ENCODE peak calls at places on chromosome 6, in nine cellular contexts. One of them, this sample, is unnamed.
A peak's percentile ranks its signal among the peaks of the same experiment; 100 is the strongest.

GRCh38 chr6:24223131-24223715 is 97.2 kb downstream of the NRSN1 start:
- DNase-seq in CD8-positive, alpha-beta memory T cell: no peak
- DNase-seq in occipital lobe: no peak
- DNase-seq in Right ventricle myocardium superior: no peak
- DNase-seq in PC-9: no peak
- DNase-seq in activated gamma-delta T cell treated with Interleukin-2 at 50 U/mL for 16 hours: no peak
- DNase-seq in NCI-H1105: no peak
- DNase-seq in CD4-positive, CD25-positive, alpha-beta regulatory T cell: no peak
- DNase-seq in GM12878: no peak
- DNase-seq in this sample: no peak

GRCh38 chr6:32968093-32968769 is at the start of gene BRD2:
- DNase-seq in CD8-positive, alpha-beta memory T cell: peak; percentile 96
- DNase-seq in occipital lobe: peak; percentile 94
- DNase-seq in Right ventricle myocardium superior: peak; percentile 97
- DNase-seq in PC-9: peak; percentile 96
- DNase-seq in activated gamma-delta T cell treated with Interleukin-2 at 50 U/mL for 16 hours: peak; percentile 95
- DNase-seq in NCI-H1105: peak; percentile 96
- DNase-seq in CD4-positive, CD25-positive, alpha-beta regulatory T cell: peak; percentile 99
- DNase-seq in GM12878: peak; percentile 93
- DNase-seq in this sample: peak; percentile 95

GRCh38 chr6:111533087-111533784 is 50.2 kb upstream of the REV3L start:
- DNase-seq in CD8-positive, alpha-beta memory T cell: no peak
- DNase-seq in occipital lobe: no peak
- DNase-seq in Right ventricle myocardium superior: no peak
- DNase-seq in PC-9: no peak
- DNase-seq in activated gamma-delta T cell treated with Interleukin-2 at 50 U/mL for 16 hours: no peak
- DNase-seq in NCI-H1105: no peak
- DNase-seq in CD4-positive, CD25-positive, alpha-beta regulatory T cell: peak; percentile 9
- DNase-seq in GM12878: no peak
- DNase-seq in this sample: no peak

GRCh38 chr6:124132256-124132655 is 328.6 kb downstream of the NKAIN2 start:
- DNase-seq in CD8-positive, alpha-beta memory T cell: no peak
- DNase-seq in occipital lobe: no peak
- DNase-seq in Right ventricle myocardium superior: no peak
- DNase-seq in PC-9: peak; percentile 11
- DNase-seq in activated gamma-delta T cell treated with Interleukin-2 at 50 U/mL for 16 hours: no peak
- DNase-seq in NCI-H1105: peak; percentile 46
- DNase-seq in CD4-positive, CD25-positive, alpha-beta regulatory T cell: no peak
- DNase-seq in GM12878: no peak
- DNase-seq in this sample: peak; percentile 23

GRCh38 chr6:85775883-85776282 is 133.2 kb upstream of the SYNCRIP start:
- DNase-seq in CD8-positive, alpha-beta memory T cell: no peak
- DNase-seq in occipital lobe: no peak
- DNase-seq in Right ventricle myocardium superior: no peak
- DNase-seq in PC-9: no peak
- DNase-seq in activated gamma-delta T cell treated with Interleukin-2 at 50 U/mL for 16 hours: no peak
- DNase-seq in NCI-H1105: no peak
- DNase-seq in CD4-positive, CD25-positive, alpha-beta regulatory T cell: no peak
- DNase-seq in GM12878: no peak
- DNase-seq in this sample: no peak

GRCh38 chr6:12614468-12614867 is 102.1 kb upstream of the PHACTR1 start:
- DNase-seq in CD8-positive, alpha-beta memory T cell: no peak
- DNase-seq in occipital lobe: no peak
- DNase-seq in Right ventricle myocardium superior: no peak
- DNase-seq in PC-9: no peak
- DNase-seq in activated gamma-delta T cell treated with Interleukin-2 at 50 U/mL for 16 hours: no peak
- DNase-seq in NCI-H1105: no peak
- DNase-seq in CD4-positive, CD25-positive, alpha-beta regulatory T cell: no peak
- DNase-seq in GM12878: no peak
- DNase-seq in this sample: no peak

GRCh38 chr6:131755597-131755996 is 44.8 kb upstream of the CTAGE9 start:
- DNase-seq in CD8-positive, alpha-beta memory T cell: no peak
- DNase-seq in occipital lobe: no peak
- DNase-seq in Right ventricle myocardium superior: no peak
- DNase-seq in PC-9: no peak
- DNase-seq in activated gamma-delta T cell treated with Interleukin-2 at 50 U/mL for 16 hours: no peak
- DNase-seq in NCI-H1105: no peak
- DNase-seq in CD4-positive, CD25-positive, alpha-beta regulatory T cell: no peak
- DNase-seq in GM12878: no peak
- DNase-seq in this sample: no peak

GRCh38 chr6:56581561-56581960 is 61.1 kb downstream of the DST start:
- DNase-seq in CD8-positive, alpha-beta memory T cell: no peak
- DNase-seq in occipital lobe: no peak
- DNase-seq in Right ventricle myocardium superior: no peak
- DNase-seq in PC-9: no peak
- DNase-seq in activated gamma-delta T cell treated with Interleukin-2 at 50 U/mL for 16 hours: no peak
- DNase-seq in NCI-H1105: no peak
- DNase-seq in CD4-positive, CD25-positive, alpha-beta regulatory T cell: no peak
- DNase-seq in GM12878: no peak
- DNase-seq in this sample: no peak

GRCh38 chr6:43821101-43821886 is 51.3 kb downstream of the VEGFA start:
- DNase-seq in CD8-positive, alpha-beta memory T cell: no peak
- DNase-seq in occipital lobe: no peak
- DNase-seq in Right ventricle myocardium superior: no peak
- DNase-seq in PC-9: no peak
- DNase-seq in activated gamma-delta T cell treated with Interleukin-2 at 50 U/mL for 16 hours: no peak
- DNase-seq in NCI-H1105: no peak
- DNase-seq in CD4-positive, CD25-positive, alpha-beta regulatory T cell: no peak
- DNase-seq in GM12878: no peak
- DNase-seq in this sample: no peak

GRCh38 chr6:127182501-127182900 is 64.0 kb downstream of the RSPO3 start:
- DNase-seq in CD8-positive, alpha-beta memory T cell: no peak
- DNase-seq in occipital lobe: no peak
- DNase-seq in Right ventricle myocardium superior: no peak
- DNase-seq in PC-9: no peak
- DNase-seq in activated gamma-delta T cell treated with Interleukin-2 at 50 U/mL for 16 hours: no peak
- DNase-seq in NCI-H1105: no peak
- DNase-seq in CD4-positive, CD25-positive, alpha-beta regulatory T cell: no peak
- DNase-seq in GM12878: no peak
- DNase-seq in this sample: no peak

GRCh38 chr6:64477311-64477850 is 841.8 kb downstream of the PHF3 start:
- DNase-seq in CD8-positive, alpha-beta memory T cell: no peak
- DNase-seq in occipital lobe: no peak
- DNase-seq in Right ventricle myocardium superior: no peak
- DNase-seq in PC-9: no peak
- DNase-seq in activated gamma-delta T cell treated with Interleukin-2 at 50 U/mL for 16 hours: no peak
- DNase-seq in NCI-H1105: no peak
- DNase-seq in CD4-positive, CD25-positive, alpha-beta regulatory T cell: no peak
- DNase-seq in GM12878: no peak
- DNase-seq in this sample: no peak

GRCh38 chr6:49142422-49143151 is 320.5 kb downstream of the MMUT start:
- DNase-seq in CD8-positive, alpha-beta memory T cell: no peak
- DNase-seq in occipital lobe: no peak
- DNase-seq in Right ventricle myocardium superior: no peak
- DNase-seq in PC-9: no peak
- DNase-seq in activated gamma-delta T cell treated with Interleukin-2 at 50 U/mL for 16 hours: no peak
- DNase-seq in NCI-H1105: no peak
- DNase-seq in CD4-positive, CD25-positive, alpha-beta regulatory T cell: no peak
- DNase-seq in GM12878: no peak
- DNase-seq in this sample: no peak

GRCh38 chr6:158040051-158040803 is 58.6 kb downstream of the SYNJ2 start:
- DNase-seq in CD8-positive, alpha-beta memory T cell: no peak
- DNase-seq in occipital lobe: no peak
- DNase-seq in Right ventricle myocardium superior: peak; percentile 10
- DNase-seq in PC-9: peak; percentile 60
- DNase-seq in activated gamma-delta T cell treated with Interleukin-2 at 50 U/mL for 16 hours: no peak
- DNase-seq in NCI-H1105: no peak
- DNase-seq in CD4-positive, CD25-positive, alpha-beta regulatory T cell: no peak
- DNase-seq in GM12878: peak; percentile 58
- DNase-seq in this sample: no peak

GRCh38 chr6:1854296-1854695 is 244.6 kb downstream of the FOXC1 start:
- DNase-seq in CD8-positive, alpha-beta memory T cell: no peak
- DNase-seq in occipital lobe: no peak
- DNase-seq in Right ventricle myocardium superior: no peak
- DNase-seq in PC-9: no peak
- DNase-seq in activated gamma-delta T cell treated with Interleukin-2 at 50 U/mL for 16 hours: no peak
- DNase-seq in NCI-H1105: no peak
- DNase-seq in CD4-positive, CD25-positive, alpha-beta regulatory T cell: no peak
- DNase-seq in GM12878: no peak
- DNase-seq in this sample: no peak

GRCh38 chr6:159595173-159595572 is 97.9 kb downstream of the SOD2 start:
- DNase-seq in CD8-positive, alpha-beta memory T cell: no peak
- DNase-seq in occipital lobe: peak; percentile 29
- DNase-seq in Right ventricle myocardium superior: no peak
- DNase-seq in PC-9: no peak
- DNase-seq in activated gamma-delta T cell treated with Interleukin-2 at 50 U/mL for 16 hours: no peak
- DNase-seq in NCI-H1105: no peak
- DNase-seq in CD4-positive, CD25-positive, alpha-beta regulatory T cell: no peak
- DNase-seq in GM12878: no peak
- DNase-seq in this sample: peak; percentile 10

GRCh38 chr6:90584636-90585255 is 2.1 kb downstream of the MAP3K7 start:
- DNase-seq in CD8-positive, alpha-beta memory T cell: no peak
- DNase-seq in occipital lobe: no peak
- DNase-seq in Right ventricle myocardium superior: no peak
- DNase-seq in PC-9: no peak
- DNase-seq in activated gamma-delta T cell treated with Interleukin-2 at 50 U/mL for 16 hours: no peak
- DNase-seq in NCI-H1105: no peak
- DNase-seq in CD4-positive, CD25-positive, alpha-beta regulatory T cell: no peak
- DNase-seq in GM12878: no peak
- DNase-seq in this sample: no peak

GRCh38 chr6:149887343-149887742 is 10.6 kb downstream of the RAET1E start:
- DNase-seq in CD8-positive, alpha-beta memory T cell: no peak
- DNase-seq in occipital lobe: no peak
- DNase-seq in Right ventricle myocardium superior: no peak
- DNase-seq in PC-9: no peak
- DNase-seq in activated gamma-delta T cell treated with Interleukin-2 at 50 U/mL for 16 hours: no peak
- DNase-seq in NCI-H1105: no peak
- DNase-seq in CD4-positive, CD25-positive, alpha-beta regulatory T cell: no peak
- DNase-seq in GM12878: no peak
- DNase-seq in this sample: no peak

GRCh38 chr6:16591681-16592549 is 169.3 kb downstream of the ATXN1 start:
- DNase-seq in CD8-positive, alpha-beta memory T cell: no peak
- DNase-seq in occipital lobe: no peak
- DNase-seq in Right ventricle myocardium superior: no peak
- DNase-seq in PC-9: no peak
- DNase-seq in activated gamma-delta T cell treated with Interleukin-2 at 50 U/mL for 16 hours: no peak
- DNase-seq in NCI-H1105: no peak
- DNase-seq in CD4-positive, CD25-positive, alpha-beta regulatory T cell: no peak
- DNase-seq in GM12878: peak; percentile 85
- DNase-seq in this sample: no peak

GRCh38 chr6:10554826-10555225 is 33.7 kb downstream of the GCNT2 start:
- DNase-seq in CD8-positive, alpha-beta memory T cell: no peak
- DNase-seq in occipital lobe: no peak
- DNase-seq in Right ventricle myocardium superior: no peak
- DNase-seq in PC-9: no peak
- DNase-seq in activated gamma-delta T cell treated with Interleukin-2 at 50 U/mL for 16 hours: no peak
- DNase-seq in NCI-H1105: no peak
- DNase-seq in CD4-positive, CD25-positive, alpha-beta regulatory T cell: no peak
- DNase-seq in GM12878: no peak
- DNase-seq in this sample: no peak

GRCh38 chr6:10633216-10633615 is 61.2 kb downstream of the C6orf52 start:
- DNase-seq in CD8-positive, alpha-beta memory T cell: no peak
- DNase-seq in occipital lobe: no peak
- DNase-seq in Right ventricle myocardium superior: no peak
- DNase-seq in PC-9: peak; percentile 50
- DNase-seq in activated gamma-delta T cell treated with Interleukin-2 at 50 U/mL for 16 hours: no peak
- DNase-seq in NCI-H1105: no peak
- DNase-seq in CD4-positive, CD25-positive, alpha-beta regulatory T cell: no peak
- DNase-seq in GM12878: peak; percentile 36
- DNase-seq in this sample: no peak

GRCh38 chr6:1322725-1323219 is 10.9 kb downstream of the FOXQ1 start:
- DNase-seq in CD8-positive, alpha-beta memory T cell: no peak
- DNase-seq in occipital lobe: no peak
- DNase-seq in Right ventricle myocardium superior: no peak
- DNase-seq in PC-9: peak; percentile 36
- DNase-seq in activated gamma-delta T cell treated with Interleukin-2 at 50 U/mL for 16 hours: no peak
- DNase-seq in NCI-H1105: no peak
- DNase-seq in CD4-positive, CD25-positive, alpha-beta regulatory T cell: no peak
- DNase-seq in GM12878: no peak
- DNase-seq in this sample: no peak

GRCh38 chr6:134817448-134817847 is 132.5 kb downstream of the ALDH8A1 start:
- DNase-seq in CD8-positive, alpha-beta memory T cell: no peak
- DNase-seq in occipital lobe: no peak
- DNase-seq in Right ventricle myocardium superior: no peak
- DNase-seq in PC-9: no peak
- DNase-seq in activated gamma-delta T cell treated with Interleukin-2 at 50 U/mL for 16 hours: no peak
- DNase-seq in NCI-H1105: no peak
- DNase-seq in CD4-positive, CD25-positive, alpha-beta regulatory T cell: no peak
- DNase-seq in GM12878: no peak
- DNase-seq in this sample: no peak

GRCh38 chr6:45667766-45668165 is 290.0 kb upstream of the SUPT3H start:
- DNase-seq in CD8-positive, alpha-beta memory T cell: no peak
- DNase-seq in occipital lobe: no peak
- DNase-seq in Right ventricle myocardium superior: no peak
- DNase-seq in PC-9: no peak
- DNase-seq in activated gamma-delta T cell treated with Interleukin-2 at 50 U/mL for 16 hours: no peak
- DNase-seq in NCI-H1105: no peak
- DNase-seq in CD4-positive, CD25-positive, alpha-beta regulatory T cell: no peak
- DNase-seq in GM12878: no peak
- DNase-seq in this sample: no peak

GRCh38 chr6:15481892-15482291 is 180.9 kb downstream of the DTNBP1 start:
- DNase-seq in CD8-positive, alpha-beta memory T cell: no peak
- DNase-seq in occipital lobe: no peak
- DNase-seq in Right ventricle myocardium superior: no peak
- DNase-seq in PC-9: no peak
- DNase-seq in activated gamma-delta T cell treated with Interleukin-2 at 50 U/mL for 16 hours: no peak
- DNase-seq in NCI-H1105: peak; percentile 40
- DNase-seq in CD4-positive, CD25-positive, alpha-beta regulatory T cell: no peak
- DNase-seq in GM12878: no peak
- DNase-seq in this sample: no peak

GRCh38 chr6:15948930-15949900 is 179.7 kb upstream of the MYLIP start:
- DNase-seq in CD8-positive, alpha-beta memory T cell: no peak
- DNase-seq in occipital lobe: no peak
- DNase-seq in Right ventricle myocardium superior: no peak
- DNase-seq in PC-9: no peak
- DNase-seq in activated gamma-delta T cell treated with Interleukin-2 at 50 U/mL for 16 hours: no peak
- DNase-seq in NCI-H1105: peak; percentile 89
- DNase-seq in CD4-positive, CD25-positive, alpha-beta regulatory T cell: no peak
- DNase-seq in GM12878: no peak
- DNase-seq in this sample: no peak

GRCh38 chr6:15791401-15792137 is 128.7 kb upstream of the DTNBP1 start:
- DNase-seq in CD8-positive, alpha-beta memory T cell: no peak
- DNase-seq in occipital lobe: no peak
- DNase-seq in Right ventricle myocardium superior: no peak
- DNase-seq in PC-9: no peak
- DNase-seq in activated gamma-delta T cell treated with Interleukin-2 at 50 U/mL for 16 hours: no peak
- DNase-seq in NCI-H1105: no peak
- DNase-seq in CD4-positive, CD25-positive, alpha-beta regulatory T cell: no peak
- DNase-seq in GM12878: no peak
- DNase-seq in this sample: no peak

GRCh38 chr6:40044196-40044595 is 109.9 kb upstream of the MOCS1 start:
- DNase-seq in CD8-positive, alpha-beta memory T cell: no peak
- DNase-seq in occipital lobe: no peak
- DNase-seq in Right ventricle myocardium superior: no peak
- DNase-seq in PC-9: no peak
- DNase-seq in activated gamma-delta T cell treated with Interleukin-2 at 50 U/mL for 16 hours: no peak
- DNase-seq in NCI-H1105: no peak
- DNase-seq in CD4-positive, CD25-positive, alpha-beta regulatory T cell: no peak
- DNase-seq in GM12878: no peak
- DNase-seq in this sample: no peak

GRCh38 chr6:133893324-133893692 is 4.4 kb downstream of the TCF21 start:
- DNase-seq in CD8-positive, alpha-beta memory T cell: no peak
- DNase-seq in occipital lobe: no peak
- DNase-seq in Right ventricle myocardium superior: no peak
- DNase-seq in PC-9: no peak
- DNase-seq in activated gamma-delta T cell treated with Interleukin-2 at 50 U/mL for 16 hours: no peak
- DNase-seq in NCI-H1105: no peak
- DNase-seq in CD4-positive, CD25-positive, alpha-beta regulatory T cell: no peak
- DNase-seq in GM12878: no peak
- DNase-seq in this sample: no peak

GRCh38 chr6:105137388-105137787 is 42.4 kb downstream of the POPDC3 start:
- DNase-seq in CD8-positive, alpha-beta memory T cell: no peak
- DNase-seq in occipital lobe: no peak
- DNase-seq in Right ventricle myocardium superior: peak; percentile 45
- DNase-seq in PC-9: no peak
- DNase-seq in activated gamma-delta T cell treated with Interleukin-2 at 50 U/mL for 16 hours: no peak
- DNase-seq in NCI-H1105: no peak
- DNase-seq in CD4-positive, CD25-positive, alpha-beta regulatory T cell: no peak
- DNase-seq in GM12878: no peak
- DNase-seq in this sample: no peak

GRCh38 chr6:165653607-165654006 is 9.4 kb downstream of the PDE10A start:
- DNase-seq in CD8-positive, alpha-beta memory T cell: no peak
- DNase-seq in occipital lobe: no peak
- DNase-seq in Right ventricle myocardium superior: no peak
- DNase-seq in PC-9: no peak
- DNase-seq in activated gamma-delta T cell treated with Interleukin-2 at 50 U/mL for 16 hours: no peak
- DNase-seq in NCI-H1105: no peak
- DNase-seq in CD4-positive, CD25-positive, alpha-beta regulatory T cell: no peak
- DNase-seq in GM12878: no peak
- DNase-seq in this sample: no peak

This sample was measured in smooth muscle cell of the brain vasculature.